ENCODE peak calls at places on chromosomes 2 and 18, in ten cellular contexts. J is A673, Q is psoas muscle, E is ovary, R is cardiac muscle cell, M is fibroblast of lung, W is uterus, F is endothelial cell of umbilical vein, U is lower lobe of right lung, I is colonic mucosa. C is an unnamed sample. For H3K4me1, the result is how much of the 10 kb centered on the place peaks cover.

GRCh38 chr2:241312082-241312481 is 3.4 kb downstream of the HDLBP start:
- DNase-seq in J (no peak), Q (no peak), E (no peak), R (peak), M (no peak), W (no peak), F (no peak), U (no peak), I (no peak), C (no peak)

GRCh38 chr2:26772064-26773001 is 8.2 kb downstream of the SLC35F6 start:
- DNase-seq in J (no peak), Q (peak), E (peak), R (peak), M (peak), W (peak), F (peak), U (peak), I (peak), C (peak)

GRCh38 chr2:61617610-61618009 is 79.5 kb upstream of the XPO1 start:
- DNase-seq in J (no peak), Q (no peak), E (no peak), R (no peak), M (no peak), W (no peak), F (no peak), U (no peak), I (no peak), C (no peak)

GRCh38 chr2:231521-232185 is 32.2 kb downstream of the SH3YL1 start:
- DNase-seq in J (no peak), Q (no peak), E (no peak), R (no peak), M (no peak), W (no peak), F (no peak), U (no peak), I (no peak), C (no peak)

GRCh38 chr2:26687328-26687727 is 5.2 kb upstream of the KCNK3 start:
- DNase-seq in J (no peak), Q (no peak), E (no peak), R (no peak), M (no peak), W (no peak), F (no peak), U (no peak), I (no peak), C (no peak)

GRCh38 chr18:26655614-26656400 is 107.5 kb upstream of the KCTD1 start:
- DNase-seq in J (peak), Q (peak), E (peak), R (peak), M (peak), W (peak), F (peak), U (peak), I (peak), C (peak)

GRCh38 chr2:108591163-108591562 is 56.9 kb downstream of the LIMS1 start:
- DNase-seq in J (no peak), Q (no peak), E (no peak), R (no peak), M (no peak), W (no peak), F (no peak), U (peak), I (no peak), C (peak)

GRCh38 chr2:241808051-241808450 is 942 bp upstream of the NEU4 start:
- DNase-seq in J (no peak), Q (peak), E (peak), R (peak), M (no peak), W (no peak), F (no peak), U (no peak), I (peak), C (peak)

GRCh38 chr2:240309214-240309613 is 126.2 kb upstream of the GPC1 start:
- DNase-seq in J (no peak), Q (no peak), E (no peak), R (no peak), M (no peak), W (no peak), F (no peak), U (no peak), I (no peak), C (no peak)

GRCh38 chr2:106192752-106193490 is 1.2 kb downstream of the UXS1 start:
- DNase-seq in J (peak), Q (no peak), E (no peak), R (peak), M (peak), W (peak), F (peak), U (peak), I (peak), C (peak)

GRCh38 chr2:26491563-26492167 is 13.7 kb upstream of the OTOF start:
- DNase-seq in J (no peak), Q (no peak), E (no peak), R (no peak), M (no peak), W (no peak), F (peak), U (no peak), I (no peak), C (no peak)

GRCh38 chr2:25098056-25098455 is 56.2 kb downstream of the EFR3B start:
- DNase-seq in J (no peak), Q (no peak), E (no peak), R (no peak), M (no peak), W (no peak), F (no peak), U (no peak), I (no peak), C (no peak)

GRCh38 chr2:55047677-55048299 is 2.5 kb downstream of the RTN4 start:
- DNase-seq in J (peak), Q (no peak), E (no peak), R (peak), M (peak), W (no peak), F (peak), U (no peak), I (no peak), C (no peak)

GRCh38 chr2:45130758-45131157 is 121.5 kb upstream of the SIX2 start:
- DNase-seq in J (no peak), Q (no peak), E (no peak), R (no peak), M (no peak), W (no peak), F (peak), U (no peak), I (no peak), C (no peak)

GRCh38 chr18:54390838-54391237 is 33.1 kb downstream of the C18orf54 start:
- DNase-seq in J (no peak), Q (no peak), E (no peak), R (no peak), M (no peak), W (no peak), F (peak), U (no peak), I (no peak), C (no peak)

GRCh38 chr2:215461836-215462532 is 26.1 kb upstream of the FN1 start:
- DNase-seq in J (no peak), Q (no peak), E (no peak), R (peak), M (peak), W (no peak), F (peak), U (no peak), I (no peak), C (no peak)

GRCh38 chr18:32093523-32093922 is 1.8 kb downstream of the RNF138 start:
- DNase-seq in J (peak), Q (no peak), E (no peak), R (no peak), M (no peak), W (no peak), F (no peak), U (no peak), I (peak), C (no peak)

GRCh38 chr2:156657809-156658208 is 221.6 kb downstream of the GPD2 start:
- DNase-seq in J (peak), Q (no peak), E (no peak), R (peak), M (peak), W (no peak), F (no peak), U (no peak), I (no peak), C (no peak)

GRCh38 chr18:58268849-58269248 is 224.8 kb downstream of the NEDD4L start:
- DNase-seq in J (no peak), Q (no peak), E (no peak), R (peak), M (no peak), W (no peak), F (peak), U (no peak), I (no peak), C (no peak)

GRCh38 chr18:56632070-56633022 is 6.0 kb downstream of the TXNL1 start:
- DNase-seq in J (no peak), Q (no peak), E (no peak), R (no peak), M (no peak), W (no peak), F (no peak), U (no peak), I (no peak), C (no peak)

GRCh38 chr2:234840336-234840735 is 111.5 kb upstream of the SH3BP4 start:
- DNase-seq in J (peak), Q (no peak), E (peak), R (peak), M (peak), W (peak), F (peak), U (no peak), I (no peak), C (no peak)

GRCh38 chr2:201984800-201985525 is 48.7 kb upstream of the FZD7 start:
- DNase-seq in J (peak), Q (no peak), E (peak), R (no peak), M (no peak), W (no peak), F (no peak), U (no peak), I (peak), C (no peak)

GRCh38 chr2:12302140-12302539 is 414.6 kb upstream of the TRIB2 start:
- DNase-seq in J (no peak), Q (no peak), E (no peak), R (no peak), M (no peak), W (no peak), F (no peak), U (no peak), I (no peak), C (no peak)

GRCh38 chr2:217797661-217798069 is 205.1 kb downstream of the TNS1 start:
- DNase-seq in J (no peak), Q (peak), E (peak), R (no peak), M (no peak), W (peak), F (no peak), U (no peak), I (peak), C (no peak)

GRCh38 chr2:149225446-149225845 is 104.9 kb upstream of the LYPD6 start:
- DNase-seq in J (no peak), Q (no peak), E (no peak), R (no peak), M (no peak), W (no peak), F (no peak), U (no peak), I (no peak), C (no peak)

GRCh38 chr2:85628658-85629057 is 12.7 kb downstream of the USP39 start:
- DNase-seq in J (no peak), Q (no peak), E (no peak), R (no peak), M (no peak), W (no peak), F (no peak), U (no peak), I (no peak), C (no peak)

GRCh38 chr2:224909885-224910517 is 132.3 kb downstream of the DOCK10 start:
- DNase-seq in J (no peak), Q (peak), E (peak), R (peak), M (peak), W (peak), F (peak), U (peak), I (no peak), C (peak)

GRCh38 chr18:59419386-59419785 is 60.3 kb upstream of the LMAN1 start:
- DNase-seq in J (no peak), Q (no peak), E (no peak), R (peak), M (peak), W (no peak), F (no peak), U (no peak), I (no peak), C (no peak)

GRCh38 chr2:222024934-222025890 is 273.6 kb downstream of the PAX3 start:
- DNase-seq in J (peak), Q (no peak), E (no peak), R (peak), M (peak), W (no peak), F (peak), U (no peak), I (no peak), C (no peak)

GRCh38 chr18:3265564-3266033 is 3.7 kb downstream of the MYL12B start:
- DNase-seq in J (no peak), Q (no peak), E (no peak), R (peak), M (no peak), W (no peak), F (peak), U (no peak), I (no peak), C (no peak)

GRCh38 chr18:3269241-3269640 is 7.3 kb downstream of the MYL12B start:
- DNase-seq in J (no peak), Q (no peak), E (no peak), R (no peak), M (no peak), W (no peak), F (no peak), U (no peak), I (no peak), C (no peak)

GRCh38 chr18:3268306-3268705 is 6.4 kb downstream of the MYL12B start:
- DNase-seq in J (no peak), Q (no peak), E (no peak), R (no peak), M (no peak), W (no peak), F (no peak), U (no peak), I (no peak), C (no peak)

GRCh38 chr18:3264362-3264761 is 2.4 kb downstream of the MYL12B start:
- DNase-seq in J (no peak), Q (no peak), E (no peak), R (no peak), M (no peak), W (no peak), F (no peak), U (no peak), I (no peak), C (no peak)

DNA sequence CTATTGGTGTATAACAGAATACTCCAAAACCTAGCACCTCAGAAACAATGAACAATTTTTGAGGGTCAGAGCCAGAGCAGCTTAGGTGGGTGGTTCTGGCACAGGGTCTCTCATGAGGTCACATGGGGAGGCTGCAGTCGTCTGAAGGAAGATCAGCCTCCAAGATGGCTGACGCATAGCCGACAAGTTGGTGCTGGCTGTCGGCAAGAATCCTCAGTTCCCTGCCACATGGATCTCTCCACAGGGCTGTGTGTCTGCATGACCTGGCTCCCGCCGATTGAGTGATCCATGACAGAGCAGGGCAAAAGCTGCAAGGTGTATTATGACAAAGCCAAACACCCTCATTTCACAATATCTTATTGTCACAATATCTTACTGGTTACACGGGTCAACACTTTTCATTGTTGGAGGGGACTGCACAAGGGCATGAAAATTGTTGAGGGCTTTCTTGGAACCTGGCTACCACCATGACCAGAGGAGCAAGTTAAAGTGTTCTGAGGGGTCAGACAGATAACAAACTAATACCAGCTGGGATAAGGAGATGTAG is 4.2 kb downstream of the MYL12B start:
- DNase-seq in J (no peak), Q (peak), E (no peak), R (no peak), M (no peak), W (no peak), F (no peak), U (no peak), I (no peak), C (no peak)
- H3K27ac ChIP-seq in J (peak), Q (no peak), E (no peak), R (no peak), M (no peak), W (no peak), F (no peak), U (no peak), I (no peak), C (no peak)

GRCh38 chr2:126655500-126656310 is at the start of gene GYPC:
- DNase-seq in J (no peak), Q (peak), E (peak), R (peak), M (peak), W (peak), F (no peak), U (peak), I (peak), C (peak)

GRCh38 chr2:126655066-126655465 is 892 bp upstream of the GYPC start:
- DNase-seq in J (no peak), Q (no peak), E (no peak), R (no peak), M (no peak), W (no peak), F (no peak), U (no peak), I (no peak), C (no peak)

GRCh38 chr2:126657146-126657635 is 1.2 kb downstream of the GYPC start:
- DNase-seq in J (peak), Q (peak), E (peak), R (peak), M (peak), W (peak), F (no peak), U (peak), I (peak), C (no peak)

GRCh38 chr2:126657636-126658315 is 1.8 kb downstream of the GYPC start:
- DNase-seq in J (peak), Q (peak), E (peak), R (peak), M (peak), W (peak), F (peak), U (peak), I (peak), C (peak)

DNA sequence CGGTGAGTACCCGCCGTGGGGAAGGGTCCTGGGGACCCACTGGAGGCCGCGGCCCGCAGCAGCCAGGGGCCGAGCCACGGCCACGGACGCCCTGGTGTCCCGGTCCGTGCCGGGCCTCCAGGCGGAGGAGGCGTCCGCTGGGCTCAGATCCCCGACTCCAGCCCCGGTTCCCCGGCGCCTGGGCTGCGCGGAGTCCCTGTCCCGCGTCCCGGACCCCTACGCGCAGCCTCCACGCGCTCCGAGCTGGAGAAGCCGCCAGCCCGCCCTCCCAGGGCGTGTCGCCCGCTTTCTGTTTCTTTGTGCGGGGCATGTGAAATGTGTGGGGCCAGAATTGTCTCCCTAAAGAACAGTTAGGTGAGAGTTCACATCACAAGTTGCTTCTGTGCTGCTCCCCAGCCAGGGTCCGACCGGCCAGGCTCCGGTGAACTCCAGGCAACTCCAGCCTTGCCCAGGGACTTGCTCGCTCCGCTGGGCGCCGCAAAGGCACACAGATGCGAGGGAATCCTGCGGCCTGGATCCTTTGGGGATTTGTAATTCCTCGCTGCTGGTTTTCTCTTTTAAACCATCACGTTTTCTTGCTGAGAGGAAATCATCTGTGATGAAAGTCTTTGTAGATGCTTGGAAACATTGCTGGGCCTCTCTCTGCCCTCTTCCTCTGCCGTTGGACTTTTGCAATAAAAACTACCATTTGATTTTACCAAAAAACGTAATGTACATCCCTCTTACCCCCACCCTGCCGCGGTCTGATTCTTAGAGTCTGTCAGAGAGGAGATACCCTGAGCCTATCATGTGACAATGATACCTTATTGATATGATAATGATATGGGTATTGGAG is 570 bp downstream of the GYPC start:
- DNase-seq in J (peak), Q (peak), E (peak), R (peak), M (peak), W (peak), F (no peak), U (peak), I (no peak), C (peak)
- H3K4me1 ChIP-seq in J (under half), Q (under half), E (under half), R (under half), M (under half), W (under half), F (under half), U (half or more), I (under half), C (under half)

GRCh38 chr2:95267458-95268207 is 6.6 kb upstream of the PROM2 start:
- DNase-seq in J (no peak), Q (no peak), E (peak), R (peak), M (peak), W (no peak), F (no peak), U (peak), I (peak), C (peak)
- TF ChIP-seq CTCF in J (no peak), Q (no peak), E (no peak), R (no peak), M (no peak), W (no peak), F (no peak), U (no peak), I (no peak), C (no peak)

GRCh38 chr2:98561018-98561417 is 47.3 kb downstream of the COA5 start:
- DNase-seq in J (no peak), Q (no peak), E (no peak), R (no peak), M (no peak), W (no peak), F (no peak), U (no peak), I (no peak), C (no peak)

GRCh38 chr2:98563394-98563793 is 44.9 kb downstream of the COA5 start:
- DNase-seq in J (no peak), Q (no peak), E (no peak), R (no peak), M (no peak), W (no peak), F (no peak), U (no peak), I (no peak), C (no peak)

GRCh38 chr2:98560256-98560771 is 48.0 kb downstream of the COA5 start:
- DNase-seq in J (peak), Q (no peak), E (peak), R (peak), M (peak), W (no peak), F (peak), U (no peak), I (no peak), C (no peak)

GRCh38 chr2:98559581-98559980 is 48.7 kb downstream of the COA5 start:
- DNase-seq in J (no peak), Q (no peak), E (no peak), R (peak), M (no peak), W (no peak), F (no peak), U (no peak), I (no peak), C (no peak)

GRCh38 chr2:98561902-98562695 is 46.2 kb downstream of the COA5 start:
- DNase-seq in J (no peak), Q (no peak), E (no peak), R (no peak), M (peak), W (no peak), F (no peak), U (no peak), I (no peak), C (no peak)
- H3K27ac ChIP-seq in J (no peak), Q (peak), E (peak), R (no peak), M (peak), W (peak), F (no peak), U (no peak), I (no peak), C (no peak)